ENCODE peak calls at places on chromosomes 5 and 9, in ten cellular contexts. N is GM12865; Q is GM23338; L is Caco-2; C is foreskin fibroblast; E is Panc1; D is pancreas; U is OCI-LY7; F is CD8-positive, alpha-beta memory T cell; I is adipocyte. H is an unnamed sample.

GRCh38 chr9:138024831-138025291 is 147.3 kb downstream of the CACNA1B start:
- DNase-seq in D (peak), I (no peak), U (no peak), Q (no peak), C (no peak), F (no peak), E (no peak), L (no peak), N (no peak), H (no peak)

GRCh38 chr5:78537821-78538220 is 110.8 kb downstream of the LHFPL2 start:
- DNase-seq in C (peak), E (no peak), F (no peak), U (peak), D (no peak), Q (peak), I (peak), N (peak), L (peak), H (no peak)

GRCh38 chr5:81207009-81207408 is 26.1 kb upstream of the CKMT2 start:
- DNase-seq in C (peak), Q (peak), D (no peak), I (no peak), U (peak), L (peak), N (peak), F (no peak), E (no peak), H (no peak)

GRCh38 chr9:133821606-133822438 is 83.7 kb upstream of the SARDH start:
- DNase-seq in L (no peak), Q (no peak), C (no peak), E (no peak), D (no peak), F (no peak), I (no peak), N (peak), U (peak), H (no peak)

GRCh38 chr5:149172261-149172660 is 31.0 kb downstream of the ABLIM3 start:
- DNase-seq in L (no peak), U (no peak), Q (no peak), E (no peak), F (no peak), D (no peak), C (peak), N (peak), I (peak), H (no peak)

GRCh38 chr5:145912019-145912418 is 24.4 kb upstream of the SH3RF2 start:
- DNase-seq in N (no peak), Q (no peak), L (no peak), C (no peak), F (no peak), E (no peak), I (no peak), U (no peak), D (no peak), H (no peak)

GRCh38 chr9:129164246-129164930 is 13.7 kb downstream of the IER5L start:
- DNase-seq in Q (peak), D (peak), F (no peak), E (no peak), N (no peak), L (no peak), C (peak), I (no peak), U (no peak), H (peak)

GRCh38 chr9:92265159-92265558 is 28.3 kb downstream of the IARS1 start:
- DNase-seq in C (peak), L (no peak), Q (no peak), I (peak), N (no peak), F (no peak), E (no peak), U (no peak), D (no peak), H (no peak)

GRCh38 chr9:107760469-107761242 is 271.1 kb upstream of the KLF4 start:
- DNase-seq in E (no peak), U (no peak), Q (no peak), L (no peak), C (no peak), D (no peak), I (no peak), F (no peak), N (no peak), H (no peak)

GRCh38 chr9:130024597-130024994 is 18.4 kb downstream of the FNBP1 start:
- DNase-seq in C (no peak), N (peak), U (no peak), Q (no peak), E (peak), D (no peak), F (no peak), I (no peak), L (no peak), H (no peak)

GRCh38 chr9:73090214-73090613 is 61.5 kb upstream of the ANXA1 start:
- DNase-seq in E (no peak), C (no peak), F (no peak), L (no peak), U (no peak), N (no peak), Q (no peak), I (no peak), D (no peak), H (no peak)

GRCh38 chr9:132846918-132847515 is 31.1 kb downstream of the AK8 start:
- DNase-seq in I (no peak), L (no peak), C (no peak), N (no peak), U (no peak), D (no peak), Q (no peak), F (no peak), E (no peak), H (no peak)

GRCh38 chr9:76658510-76659231 is 105.6 kb upstream of the PCA3 start:
- DNase-seq in D (no peak), E (no peak), C (peak), I (peak), N (peak), U (peak), Q (peak), L (peak), F (no peak), H (no peak)

GRCh38 chr5:68540798-68541590 is 325.4 kb downstream of the PIK3R1 start:
- DNase-seq in F (no peak), I (peak), U (no peak), Q (peak), D (no peak), L (no peak), N (no peak), C (no peak), E (no peak), H (no peak)

GRCh38 chr9:86022687-86023266 is 76.6 kb downstream of the GOLM1 start:
- DNase-seq in L (no peak), F (no peak), I (no peak), N (no peak), C (no peak), E (no peak), U (no peak), Q (no peak), D (no peak), H (no peak)

GRCh38 chr5:10595678-10596309 is 31.9 kb downstream of the ANKRD33B start:
- DNase-seq in C (peak), U (no peak), L (no peak), N (peak), D (peak), I (peak), Q (no peak), E (peak), F (no peak), H (peak)

GRCh38 chr9:110950041-110950645 is 88.1 kb downstream of the LPAR1 start:
- DNase-seq in C (no peak), L (no peak), F (no peak), N (no peak), U (no peak), I (peak), Q (no peak), D (no peak), E (no peak), H (no peak)

GRCh38 chr9:89639367-89639795 is 34.6 kb downstream of the GADD45G start:
- DNase-seq in D (no peak), Q (peak), E (no peak), U (no peak), F (no peak), L (no peak), N (no peak), I (no peak), C (no peak), H (peak)

GRCh38 chr5:159444441-159445082 is 114.3 kb upstream of the IL12B start:
- DNase-seq in L (peak), D (no peak), C (peak), I (peak), Q (peak), E (peak), N (peak), F (no peak), U (peak), H (no peak)

GRCh38 chr5:61051267-61051666 is 106.3 kb downstream of the NDUFAF2 start:
- DNase-seq in L (no peak), I (peak), C (peak), F (no peak), N (no peak), D (no peak), Q (no peak), E (no peak), U (no peak), H (no peak)

GRCh38 chr9:132791699-132792240 is 86.3 kb downstream of the AK8 start:
- DNase-seq in L (no peak), Q (no peak), I (no peak), N (no peak), D (no peak), F (no peak), U (no peak), C (no peak), E (no peak), H (no peak)

GRCh38 chr9:33880562-33881089 is 63.7 kb downstream of the UBE2R2 start:
- DNase-seq in U (no peak), Q (peak), E (no peak), I (no peak), F (no peak), D (no peak), L (no peak), N (no peak), C (no peak), H (no peak)

GRCh38 chr5:91219141-91219802 is 163.8 kb downstream of the ARRDC3 start:
- DNase-seq in Q (peak), L (peak), N (no peak), I (peak), D (no peak), F (no peak), U (no peak), C (peak), E (no peak), H (no peak)

GRCh38 chr9:37947987-37948386 is 44.1 kb upstream of the SLC25A51 start:
- DNase-seq in D (no peak), N (no peak), F (no peak), U (no peak), C (no peak), L (no peak), I (no peak), Q (no peak), E (no peak), H (no peak)

GRCh38 chr9:37908698-37909186 is 4.8 kb upstream of the SLC25A51 start:
- DNase-seq in U (no peak), I (peak), C (peak), Q (no peak), N (no peak), D (peak), E (no peak), F (no peak), L (peak), H (no peak)

GRCh38 chr9:129836342-129837007 is 1.2 kb downstream of the USP20 start:
- DNase-seq in U (peak), D (no peak), I (peak), Q (peak), F (peak), C (no peak), E (no peak), N (peak), L (no peak), H (no peak)

GRCh38 chr9:87546704-87547103 is 49.0 kb downstream of the DAPK1 start:
- DNase-seq in N (no peak), C (peak), U (no peak), L (no peak), E (no peak), D (no peak), F (no peak), Q (no peak), I (peak), H (no peak)

GRCh38 chr5:122311888-122312669 is at the start of gene SNCAIP:
- DNase-seq in F (no peak), N (peak), Q (peak), C (peak), E (no peak), I (peak), L (peak), U (no peak), D (peak), H (peak)

GRCh38 chr5:36435516-36435915 is 133.8 kb upstream of the RANBP3L start:
- DNase-seq in D (no peak), Q (no peak), N (no peak), E (no peak), L (no peak), C (no peak), U (no peak), F (no peak), I (no peak), H (no peak)

GRCh38 chr9:18994263-18994916 is 38.6 kb downstream of the SAXO1 start:
- DNase-seq in N (no peak), E (no peak), I (peak), U (no peak), D (no peak), Q (no peak), F (no peak), L (peak), C (no peak), H (no peak)

GRCh38 chr9:10586407-10586806 is 26.4 kb downstream of the PTPRD start:
- DNase-seq in E (no peak), F (no peak), C (no peak), N (no peak), Q (no peak), U (no peak), D (no peak), L (no peak), I (no peak), H (no peak)

GRCh38 chr5:36047375-36048160 is 19.1 kb downstream of the UGT3A2 start:
- DNase-seq in I (no peak), D (no peak), U (no peak), E (no peak), F (no peak), C (no peak), Q (no peak), N (no peak), L (no peak), H (no peak)

GRCh38 chr9:69885474-69885929 is 64.9 kb downstream of the CFAP95 start:
- DNase-seq in E (no peak), I (no peak), C (no peak), L (no peak), Q (no peak), N (no peak), U (no peak), F (no peak), D (no peak), H (no peak)

GRCh38 chr5:138466058-138466899 is 1.0 kb downstream of the EGR1 start:
- DNase-seq in I (peak), F (peak), Q (no peak), E (no peak), N (peak), L (peak), D (peak), U (no peak), C (peak), H (peak)

GRCh38 chr5:175718401-175719108 is 60.7 kb downstream of the HRH2 start:
- DNase-seq in I (peak), E (no peak), U (peak), N (peak), L (peak), Q (peak), C (peak), F (peak), D (peak), H (no peak)

GRCh38 chr5:74918232-74918669 is 52.1 kb upstream of the FAM169A start:
- DNase-seq in Q (no peak), F (no peak), L (no peak), N (no peak), U (no peak), D (no peak), I (no peak), C (no peak), E (no peak), H (no peak)

GRCh38 chr9:127898433-127899199 is 787 bp downstream of the ST6GALNAC6 start:
- DNase-seq in D (peak), L (no peak), F (no peak), U (peak), Q (peak), N (no peak), C (peak), I (peak), E (no peak), H (peak)

GRCh38 chr5:103262422-103262871 is 3.9 kb downstream of the MACIR start:
- DNase-seq in E (no peak), N (no peak), C (peak), L (no peak), I (peak), D (no peak), U (no peak), F (no peak), Q (no peak), H (no peak)

GRCh38 chr9:125655691-125656410 is 51.2 kb downstream of the MAPKAP1 start:
- DNase-seq in L (no peak), Q (peak), E (no peak), D (no peak), F (no peak), N (no peak), C (no peak), U (no peak), I (peak), H (no peak)

GRCh38 chr5:27038476-27038875 is at the start of gene CDH9:
- DNase-seq in L (no peak), F (no peak), U (no peak), I (no peak), C (no peak), E (no peak), Q (peak), D (no peak), N (no peak), H (no peak)

GRCh38 chr5:27034531-27034930 is 3.9 kb downstream of the CDH9 start:
- DNase-seq in D (no peak), L (no peak), U (no peak), C (no peak), F (no peak), I (no peak), N (no peak), Q (no peak), E (no peak), H (no peak)
- H3K4me3 ChIP-seq in D (no peak), L (no peak), U (no peak), C (no peak), F (no peak), I (no peak), N (no peak), Q (no peak), E (no peak), H (no peak)

DNA sequence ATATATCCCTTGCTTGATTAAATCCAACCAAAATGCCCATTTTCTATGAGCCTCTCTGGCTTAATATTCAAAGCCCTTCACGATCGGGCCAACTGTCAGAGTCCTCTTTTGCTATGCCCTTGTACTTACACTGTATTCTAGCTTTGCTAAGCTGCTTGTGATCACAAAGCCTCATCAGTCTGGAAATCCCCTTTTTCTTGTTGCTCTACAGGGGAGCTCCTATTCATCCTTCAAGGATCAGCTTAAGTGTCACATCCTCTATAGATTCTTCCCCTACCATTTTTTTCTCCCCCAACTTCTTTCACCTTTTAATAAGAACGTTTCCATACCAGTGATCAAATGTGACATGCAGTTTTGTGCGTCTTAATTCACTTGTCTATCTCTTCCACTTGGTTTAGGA is 450.4 kb upstream of the CHD1 start:
- DNase-seq in C (no peak), U (no peak), F (no peak), N (peak), D (no peak), Q (peak), L (no peak), E (no peak), I (no peak), H (no peak)
- H3K4me3 ChIP-seq in C (no peak), U (no peak), F (no peak), N (no peak), D (no peak), Q (no peak), L (no peak), E (no peak), I (no peak), H (no peak)

GRCh38 chr5:151155149-151155776 is 2.3 kb downstream of the ANXA6 start:
- DNase-seq in D (no peak), U (peak), F (peak), N (peak), Q (no peak), E (no peak), C (peak), L (no peak), I (no peak), H (no peak)
- H3K4me3 ChIP-seq in D (no peak), U (peak), F (peak), N (peak), Q (no peak), E (no peak), C (peak), L (no peak), I (peak), H (peak)

GRCh38 chr9:613771-614347 is 227.6 kb upstream of the DMRT1 start:
- DNase-seq in L (peak), Q (peak), N (peak), I (peak), U (peak), D (peak), C (peak), E (peak), F (no peak), H (peak)
- H3K4me3 ChIP-seq in L (no peak), Q (no peak), N (no peak), I (no peak), U (no peak), D (no peak), C (no peak), E (no peak), F (no peak), H (no peak)

GRCh38 chr5:177494356-177495195 is 2.8 kb downstream of the PDLIM7 start:
- DNase-seq in I (peak), L (no peak), Q (peak), F (no peak), C (peak), E (no peak), D (peak), N (peak), U (peak), H (peak)
- H3K4me3 ChIP-seq in I (peak), L (no peak), Q (peak), F (no peak), C (peak), E (no peak), D (no peak), N (no peak), U (no peak), H (peak)

H was measured in ovary.